ENCODE peak calls at places on chromosomes 16 and 17, in ten cellular contexts. One of them, this sample, is unnamed.

GRCh38 chr17:79513805-79514535 is 96.9 kb downstream of the RBFOX3 start:
- DNase-seq in HEK293T: no peak
- DNase-seq in KBM-7: no peak
- DNase-seq in NCI-H1105 treated with DMSO at 0.1 percent for 48 hours: no peak
- DNase-seq in upper lobe of right lung: no peak
- DNase-seq in A549: peak; percentile 46
- DNase-seq in cardiac muscle cell: no peak
- DNase-seq in M059J: no peak
- DNase-seq in GM23338: no peak
- DNase-seq in CD4-positive, alpha-beta T cell: no peak
- DNase-seq in this sample: no peak

GRCh38 chr17:49715717-49716279 is 8.0 kb upstream of the SLC35B1 start:
- DNase-seq in CD4-positive, alpha-beta T cell: no peak
- DNase-seq in KBM-7: no peak
- DNase-seq in A549: no peak
- DNase-seq in cardiac muscle cell: no peak
- DNase-seq in M059J: no peak
- DNase-seq in upper lobe of right lung: no peak
- DNase-seq in GM23338: no peak
- DNase-seq in HEK293T: no peak
- DNase-seq in NCI-H1105 treated with DMSO at 0.1 percent for 48 hours: no peak
- DNase-seq in this sample: no peak

GRCh38 chr17:40450175-40450574 is 6.9 kb downstream of the IGFBP4 start:
- DNase-seq in A549: peak; percentile 81
- DNase-seq in M059J: no peak
- DNase-seq in HEK293T: peak; percentile 27
- DNase-seq in KBM-7: peak; percentile 60
- DNase-seq in upper lobe of right lung: no peak
- DNase-seq in GM23338: peak; percentile 85
- DNase-seq in cardiac muscle cell: no peak
- DNase-seq in NCI-H1105 treated with DMSO at 0.1 percent for 48 hours: peak; percentile 16
- DNase-seq in CD4-positive, alpha-beta T cell: peak; percentile 35
- DNase-seq in this sample: no peak

GRCh38 chr16:70571623-70572022 is 48.0 kb downstream of the SF3B3 start:
- DNase-seq in KBM-7: no peak
- DNase-seq in CD4-positive, alpha-beta T cell: no peak
- DNase-seq in HEK293T: no peak
- DNase-seq in M059J: no peak
- DNase-seq in upper lobe of right lung: no peak
- DNase-seq in GM23338: no peak
- DNase-seq in NCI-H1105 treated with DMSO at 0.1 percent for 48 hours: no peak
- DNase-seq in A549: no peak
- DNase-seq in cardiac muscle cell: no peak
- DNase-seq in this sample: no peak

GRCh38 chr16:85306793-85307551 is 194.7 kb upstream of the CIBAR2 start:
- DNase-seq in cardiac muscle cell: no peak
- DNase-seq in NCI-H1105 treated with DMSO at 0.1 percent for 48 hours: no peak
- DNase-seq in KBM-7: no peak
- DNase-seq in CD4-positive, alpha-beta T cell: no peak
- DNase-seq in A549: no peak
- DNase-seq in M059J: no peak
- DNase-seq in GM23338: no peak
- DNase-seq in HEK293T: no peak
- DNase-seq in upper lobe of right lung: no peak
- DNase-seq in this sample: no peak

GRCh38 chr16:69619514-69619913 is 53.7 kb downstream of the NFAT5 start:
- DNase-seq in KBM-7: peak; percentile 44
- DNase-seq in cardiac muscle cell: peak; percentile 43
- DNase-seq in HEK293T: no peak
- DNase-seq in A549: no peak
- DNase-seq in upper lobe of right lung: no peak
- DNase-seq in M059J: no peak
- DNase-seq in GM23338: no peak
- DNase-seq in NCI-H1105 treated with DMSO at 0.1 percent for 48 hours: no peak
- DNase-seq in CD4-positive, alpha-beta T cell: no peak
- DNase-seq in this sample: no peak

GRCh38 chr16:75385507-75386152 is 47.7 kb downstream of the CFDP1 start:
- DNase-seq in cardiac muscle cell: peak; percentile 93
- DNase-seq in KBM-7: peak; percentile 48
- DNase-seq in HEK293T: peak; percentile 30
- DNase-seq in M059J: peak; percentile 83
- DNase-seq in A549: peak; percentile 21
- DNase-seq in GM23338: peak; percentile 79
- DNase-seq in NCI-H1105 treated with DMSO at 0.1 percent for 48 hours: peak; percentile 58
- DNase-seq in upper lobe of right lung: no peak
- DNase-seq in CD4-positive, alpha-beta T cell: no peak
- DNase-seq in this sample: no peak

GRCh38 chr17:62787358-62787757 is 20.8 kb downstream of the MARCHF10 start:
- DNase-seq in M059J: no peak
- DNase-seq in HEK293T: no peak
- DNase-seq in upper lobe of right lung: no peak
- DNase-seq in KBM-7: no peak
- DNase-seq in A549: no peak
- DNase-seq in GM23338: no peak
- DNase-seq in cardiac muscle cell: no peak
- DNase-seq in NCI-H1105 treated with DMSO at 0.1 percent for 48 hours: no peak
- DNase-seq in CD4-positive, alpha-beta T cell: no peak
- DNase-seq in this sample: no peak

GRCh38 chr16:82917886-82918595 is 291.3 kb downstream of the CDH13 start:
- DNase-seq in NCI-H1105 treated with DMSO at 0.1 percent for 48 hours: no peak
- DNase-seq in HEK293T: no peak
- DNase-seq in M059J: no peak
- DNase-seq in CD4-positive, alpha-beta T cell: no peak
- DNase-seq in cardiac muscle cell: no peak
- DNase-seq in GM23338: no peak
- DNase-seq in KBM-7: no peak
- DNase-seq in A549: no peak
- DNase-seq in upper lobe of right lung: no peak
- DNase-seq in this sample: no peak

This sample was measured in chondrocyte.